ENCODE peak calls at places on chromosomes 16 and 17, in six cellular contexts. One of them, this sample, is unnamed.

GRCh38 chr17:27293359-27293897 is 486 bp upstream of the WSB1 start:
- DNase-seq in OCI-LY7: peak; percentile 10
- DNase-seq in testis: no peak
- DNase-seq in cardiac muscle cell: no peak
- DNase-seq in prostate gland: no peak
- DNase-seq in fibroblast of lung: no peak
- DNase-seq in this sample: no peak

GRCh38 chr17:28717578-28718316 is at the start of gene RAB34:
- DNase-seq in cardiac muscle cell: peak; percentile 97
- DNase-seq in prostate gland: peak; percentile 67
- DNase-seq in testis: peak; percentile 71
- DNase-seq in OCI-LY7: no peak
- DNase-seq in fibroblast of lung: peak; percentile 91
- DNase-seq in this sample: peak; percentile 66

GRCh38 chr17:19327039-19327776 is 35.3 kb downstream of the B9D1 start:
- DNase-seq in testis: no peak
- DNase-seq in prostate gland: no peak
- DNase-seq in fibroblast of lung: peak; percentile 95
- DNase-seq in cardiac muscle cell: no peak
- DNase-seq in OCI-LY7: no peak
- DNase-seq in this sample: peak; percentile 69

GRCh38 chr16:23351360-23351759 is 49.3 kb downstream of the SCNN1B start:
- DNase-seq in cardiac muscle cell: no peak
- DNase-seq in fibroblast of lung: no peak
- DNase-seq in OCI-LY7: no peak
- DNase-seq in testis: no peak
- DNase-seq in prostate gland: peak; percentile 76
- DNase-seq in this sample: no peak

GRCh38 chr16:78529881-78530280 is 430.4 kb downstream of the WWOX start:
- DNase-seq in fibroblast of lung: no peak
- DNase-seq in prostate gland: no peak
- DNase-seq in testis: no peak
- DNase-seq in cardiac muscle cell: no peak
- DNase-seq in OCI-LY7: no peak
- DNase-seq in this sample: no peak

GRCh38 chr17:10631048-10631700 is 25.9 kb downstream of the MYH3 start:
- DNase-seq in cardiac muscle cell: peak; percentile 40
- DNase-seq in prostate gland: no peak
- DNase-seq in OCI-LY7: no peak
- DNase-seq in testis: peak; percentile 44
- DNase-seq in fibroblast of lung: no peak
- DNase-seq in this sample: no peak

GRCh38 chr17:51046527-51047384 is 73.9 kb downstream of the SPAG9 start:
- DNase-seq in OCI-LY7: no peak
- DNase-seq in cardiac muscle cell: peak; percentile 92
- DNase-seq in testis: peak; percentile 91
- DNase-seq in fibroblast of lung: peak; percentile 98
- DNase-seq in prostate gland: peak; percentile 74
- DNase-seq in this sample: peak; percentile 63

GRCh38 chr17:44322236-44322895 is 2.3 kb downstream of the SLC25A39 start:
- DNase-seq in OCI-LY7: no peak
- DNase-seq in prostate gland: no peak
- DNase-seq in testis: no peak
- DNase-seq in fibroblast of lung: no peak
- DNase-seq in cardiac muscle cell: no peak
- DNase-seq in this sample: no peak

GRCh38 chr17:6452471-6453266 is 8.4 kb downstream of the PIMREG start:
- DNase-seq in fibroblast of lung: no peak
- DNase-seq in prostate gland: no peak
- DNase-seq in OCI-LY7: no peak
- DNase-seq in cardiac muscle cell: no peak
- DNase-seq in testis: no peak
- DNase-seq in this sample: no peak

GRCh38 chr17:28749516-28750177 is 5.8 kb downstream of the TRAF4 start:
- DNase-seq in OCI-LY7: no peak
- DNase-seq in cardiac muscle cell: no peak
- DNase-seq in prostate gland: no peak
- DNase-seq in testis: no peak
- DNase-seq in fibroblast of lung: no peak
- DNase-seq in this sample: no peak

GRCh38 chr17:57542518-57542917 is 202.6 kb downstream of the CCDC182 start:
- DNase-seq in prostate gland: no peak
- DNase-seq in testis: no peak
- DNase-seq in fibroblast of lung: no peak
- DNase-seq in OCI-LY7: no peak
- DNase-seq in cardiac muscle cell: no peak
- DNase-seq in this sample: no peak

GRCh38 chr17:49588726-49589555 is 13.3 kb downstream of the NXPH3 start:
- DNase-seq in fibroblast of lung: peak; percentile 57
- DNase-seq in testis: no peak
- DNase-seq in OCI-LY7: no peak
- DNase-seq in prostate gland: no peak
- DNase-seq in cardiac muscle cell: no peak
- DNase-seq in this sample: no peak

GRCh38 chr17:48630925-48631692 is 5.0 kb upstream of the HOXB9 start:
- DNase-seq in OCI-LY7: no peak
- DNase-seq in fibroblast of lung: no peak
- DNase-seq in cardiac muscle cell: no peak
- DNase-seq in testis: no peak
- DNase-seq in prostate gland: no peak
- DNase-seq in this sample: no peak

GRCh38 chr17:9057310-9057709 is 36.0 kb downstream of the NTN1 start:
- DNase-seq in testis: no peak
- DNase-seq in prostate gland: no peak
- DNase-seq in cardiac muscle cell: no peak
- DNase-seq in OCI-LY7: no peak
- DNase-seq in fibroblast of lung: no peak
- DNase-seq in this sample: no peak

GRCh38 chr16:69378036-69378435 is 7.8 kb downstream of the TERF2 start:
- DNase-seq in testis: no peak
- DNase-seq in prostate gland: no peak
- DNase-seq in fibroblast of lung: no peak
- DNase-seq in OCI-LY7: no peak
- DNase-seq in cardiac muscle cell: no peak
- DNase-seq in this sample: no peak

GRCh38 chr17:12519956-12520594 is 145.6 kb upstream of the MYOCD start:
- DNase-seq in fibroblast of lung: peak; percentile 44
- DNase-seq in testis: no peak
- DNase-seq in prostate gland: no peak
- DNase-seq in OCI-LY7: no peak
- DNase-seq in cardiac muscle cell: no peak
- DNase-seq in this sample: no peak

GRCh38 chr17:17816240-17816814 is 20.5 kb downstream of the SREBF1 start:
- DNase-seq in OCI-LY7: no peak
- DNase-seq in fibroblast of lung: no peak
- DNase-seq in testis: no peak
- DNase-seq in cardiac muscle cell: no peak
- DNase-seq in prostate gland: no peak
- DNase-seq in this sample: no peak

GRCh38 chr16:47590472-47590871 is 129.3 kb downstream of the PHKB start:
- DNase-seq in testis: no peak
- DNase-seq in prostate gland: no peak
- DNase-seq in fibroblast of lung: no peak
- DNase-seq in OCI-LY7: no peak
- DNase-seq in cardiac muscle cell: no peak
- DNase-seq in this sample: no peak

GRCh38 chr17:53092072-53092471 is 730.7 kb upstream of the KIF2B start:
- DNase-seq in prostate gland: no peak
- DNase-seq in OCI-LY7: no peak
- DNase-seq in fibroblast of lung: no peak
- DNase-seq in cardiac muscle cell: no peak
- DNase-seq in testis: no peak
- DNase-seq in this sample: no peak

GRCh38 chr16:80231118-80231515 is 309.7 kb upstream of the DYNLRB2 start:
- DNase-seq in OCI-LY7: no peak
- DNase-seq in cardiac muscle cell: no peak
- DNase-seq in fibroblast of lung: peak; percentile 35
- DNase-seq in prostate gland: peak; percentile 5
- DNase-seq in testis: no peak
- DNase-seq in this sample: no peak

GRCh38 chr16:86984975-86985655 is 332.1 kb downstream of the C16orf95 start:
- DNase-seq in OCI-LY7: no peak
- DNase-seq in prostate gland: no peak
- DNase-seq in cardiac muscle cell: peak; percentile 88
- DNase-seq in testis: no peak
- DNase-seq in fibroblast of lung: no peak
- DNase-seq in this sample: no peak

GRCh38 chr17:28514571-28515002 is 8.4 kb downstream of the FOXN1 start:
- DNase-seq in prostate gland: no peak
- DNase-seq in testis: no peak
- DNase-seq in cardiac muscle cell: no peak
- DNase-seq in OCI-LY7: no peak
- DNase-seq in fibroblast of lung: no peak
- DNase-seq in this sample: no peak

GRCh38 chr16:27441998-27442397 is 40.0 kb downstream of the IL21R start:
- DNase-seq in cardiac muscle cell: no peak
- DNase-seq in fibroblast of lung: no peak
- DNase-seq in testis: no peak
- DNase-seq in OCI-LY7: no peak
- DNase-seq in prostate gland: no peak
- DNase-seq in this sample: no peak

GRCh38 chr16:61148930-61149329 is 887.3 kb downstream of the CDH8 start:
- DNase-seq in OCI-LY7: peak; percentile 60
- DNase-seq in fibroblast of lung: no peak
- DNase-seq in testis: no peak
- DNase-seq in cardiac muscle cell: peak; percentile 1
- DNase-seq in prostate gland: no peak
- DNase-seq in this sample: no peak
- TF ChIP-seq CTCF in OCI-LY7: peak; percentile 79
- TF ChIP-seq CTCF in fibroblast of lung: no peak
- TF ChIP-seq CTCF in testis: no peak
- TF ChIP-seq CTCF in cardiac muscle cell: no peak
- TF ChIP-seq CTCF in prostate gland: no peak
- TF ChIP-seq CTCF in this sample: no peak

DNA sequence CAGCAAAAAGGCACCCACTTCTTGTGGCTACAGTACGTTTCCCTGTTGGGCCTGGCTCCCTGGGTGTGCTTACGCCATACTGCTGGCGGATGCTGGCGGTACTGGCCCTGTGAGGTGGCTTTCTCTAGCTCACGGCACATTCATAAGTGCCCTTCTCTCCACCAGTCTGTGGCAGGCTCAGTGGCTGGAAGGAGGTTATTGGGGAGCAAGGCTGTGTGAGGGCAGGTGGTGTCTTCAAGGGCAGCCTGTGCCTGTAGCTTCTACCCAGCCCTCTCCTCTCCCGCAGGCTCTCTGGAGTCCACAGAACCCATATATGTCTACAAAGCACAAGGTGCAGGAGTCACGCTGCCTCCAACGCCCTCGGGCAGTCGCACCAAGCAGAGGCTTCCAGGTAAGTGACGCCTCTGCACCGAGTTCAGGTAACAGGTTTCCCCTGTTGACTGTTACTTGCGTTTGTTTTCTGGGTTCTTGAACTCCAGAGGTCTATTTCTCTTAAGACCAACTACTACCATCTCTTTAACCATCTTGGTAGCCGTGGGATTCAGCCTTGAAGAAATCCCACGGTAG is 20.6 kb downstream of the NTAN1 start:
- DNase-seq in cardiac muscle cell: no peak
- DNase-seq in testis: no peak
- DNase-seq in OCI-LY7: no peak
- DNase-seq in prostate gland: no peak
- DNase-seq in fibroblast of lung: no peak
- DNase-seq in this sample: no peak
- H3K4me1 ChIP-seq in cardiac muscle cell: no peaks in the 10 kb centered on the region
- H3K4me1 ChIP-seq in testis: no peaks in the 10 kb centered on the region
- H3K4me1 ChIP-seq in OCI-LY7: no peaks in the 10 kb centered on the region
- H3K4me1 ChIP-seq in prostate gland: no peaks in the 10 kb centered on the region
- H3K4me1 ChIP-seq in fibroblast of lung: no peaks in the 10 kb centered on the region
- H3K4me1 ChIP-seq in this sample: no peaks in the 10 kb centered on the region

GRCh38 chr16:4179763-4180260 is 62.1 kb downstream of the SRL start:
- DNase-seq in OCI-LY7: no peak
- DNase-seq in fibroblast of lung: no peak
- DNase-seq in prostate gland: no peak
- DNase-seq in testis: no peak
- DNase-seq in cardiac muscle cell: no peak
- DNase-seq in this sample: no peak

GRCh38 chr16:4182581-4183257 is 59.2 kb downstream of the SRL start:
- DNase-seq in cardiac muscle cell: no peak
- DNase-seq in prostate gland: no peak
- DNase-seq in fibroblast of lung: no peak
- DNase-seq in OCI-LY7: no peak
- DNase-seq in testis: no peak
- DNase-seq in this sample: no peak

GRCh38 chr16:4180511-4180910 is 61.4 kb downstream of the SRL start:
- DNase-seq in prostate gland: no peak
- DNase-seq in fibroblast of lung: no peak
- DNase-seq in testis: no peak
- DNase-seq in OCI-LY7: no peak
- DNase-seq in cardiac muscle cell: no peak
- DNase-seq in this sample: no peak

GRCh38 chr16:4184038-4184702 is 57.7 kb downstream of the SRL start:
- DNase-seq in fibroblast of lung: no peak
- DNase-seq in prostate gland: no peak
- DNase-seq in cardiac muscle cell: no peak
- DNase-seq in OCI-LY7: no peak
- DNase-seq in testis: no peak
- DNase-seq in this sample: peak; percentile 22

GRCh38 chr16:4183258-4184037 is 58.4 kb downstream of the SRL start:
- DNase-seq in prostate gland: peak; percentile 87
- DNase-seq in cardiac muscle cell: peak; percentile 98
- DNase-seq in testis: peak; percentile 89
- DNase-seq in fibroblast of lung: peak; percentile 89
- DNase-seq in OCI-LY7: peak; percentile 90
- DNase-seq in this sample: peak; percentile 89
- TF ChIP-seq CTCF in prostate gland: no peak
- TF ChIP-seq CTCF in cardiac muscle cell: no peak
- TF ChIP-seq CTCF in testis: no peak
- TF ChIP-seq CTCF in fibroblast of lung: no peak
- TF ChIP-seq CTCF in OCI-LY7: no peak
- TF ChIP-seq CTCF in this sample: no peak

DNA sequence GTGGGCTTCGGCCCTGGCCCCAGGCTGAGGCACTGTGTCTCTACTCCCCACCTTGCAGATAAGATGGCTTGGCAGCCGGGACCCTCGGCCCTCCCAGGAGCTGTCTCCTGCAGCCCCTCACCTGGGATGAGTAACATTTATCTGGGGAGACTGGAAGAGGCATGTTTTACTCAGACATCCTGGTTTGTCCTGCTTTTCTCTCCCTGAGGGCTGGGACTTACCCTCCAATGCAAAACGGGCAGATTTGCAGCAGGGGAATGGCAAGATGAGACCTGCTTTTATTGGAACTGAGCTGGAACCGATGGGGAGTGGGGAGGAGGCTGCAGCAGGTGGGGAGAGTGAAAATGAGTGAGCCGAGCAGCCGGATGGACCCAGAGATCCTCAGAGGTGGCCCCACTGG is 27.3 kb upstream of the UBE2G1 start:
- DNase-seq in cardiac muscle cell: no peak
- DNase-seq in fibroblast of lung: no peak
- DNase-seq in testis: no peak
- DNase-seq in prostate gland: peak; percentile 69
- DNase-seq in OCI-LY7: peak; percentile 37
- DNase-seq in this sample: no peak
- H3K4me1 ChIP-seq in cardiac muscle cell: peaks cover 2% of the 10 kb centered on the region
- H3K4me1 ChIP-seq in fibroblast of lung: no peaks in the 10 kb centered on the region
- H3K4me1 ChIP-seq in testis: no peaks in the 10 kb centered on the region
- H3K4me1 ChIP-seq in prostate gland: no peaks in the 10 kb centered on the region
- H3K4me1 ChIP-seq in OCI-LY7: peaks cover 86% of the 10 kb centered on the region
- H3K4me1 ChIP-seq in this sample: no peaks in the 10 kb centered on the region